ENCODE peak calls at places on chromosomes 7 and 10, in eight cellular contexts. Q is ACHN; V is amygdala; N is globus pallidus; B is AG20443; J is stimulated activated naive CD4-positive, alpha-beta T cell; E is EL; W is CD8-positive, alpha-beta T cell. A is an unnamed sample.

GRCh38 chr7:77570330-77571011 is 33.4 kb downstream of the PTPN12 start:
- DNase-seq in Q (peak), V (no peak), N (peak), B (peak), J (no peak), E (peak), W (no peak), A (no peak)

GRCh38 chr10:79424221-79425073 is 21.0 kb downstream of the ZCCHC24 start:
- DNase-seq in Q (no peak), V (no peak), N (no peak), B (no peak), J (no peak), E (no peak), W (no peak), A (no peak)

GRCh38 chr10:34746094-34746493 is 69.0 kb downstream of the PARD3 start:
- DNase-seq in Q (no peak), V (no peak), N (no peak), B (no peak), J (no peak), E (no peak), W (no peak), A (no peak)

GRCh38 chr10:51368943-51369342 is 294.7 kb downstream of the PRKG1 start:
- DNase-seq in Q (peak), V (no peak), N (no peak), B (no peak), J (no peak), E (no peak), W (no peak), A (no peak)

GRCh38 chr7:35035511-35035921 is 1.8 kb downstream of the DPY19L1 start:
- DNase-seq in Q (peak), V (no peak), N (no peak), B (no peak), J (no peak), E (peak), W (no peak), A (no peak)

GRCh38 chr7:143512488-143513340 is 35.0 kb downstream of the TAS2R41 start:
- DNase-seq in Q (no peak), V (no peak), N (no peak), B (peak), J (no peak), E (peak), W (no peak), A (no peak)

GRCh38 chr7:150406565-150407421 is 27.7 kb downstream of the ZNF775 start:
- DNase-seq in Q (peak), V (no peak), N (no peak), B (no peak), J (peak), E (no peak), W (no peak), A (no peak)

GRCh38 chr10:61855771-61856170 is 45.7 kb upstream of the ARID5B start:
- DNase-seq in Q (no peak), V (no peak), N (no peak), B (no peak), J (no peak), E (no peak), W (no peak), A (no peak)

GRCh38 chr7:51592822-51593221 is 276.2 kb upstream of the COBL start:
- DNase-seq in Q (no peak), V (no peak), N (no peak), B (no peak), J (no peak), E (no peak), W (no peak), A (no peak)

GRCh38 chr7:71687831-71688599 is 556.1 kb downstream of the GALNT17 start:
- DNase-seq in Q (no peak), V (no peak), N (no peak), B (no peak), J (no peak), E (no peak), W (no peak), A (no peak)

GRCh38 chr10:116910924-116911323 is 61.6 kb downstream of the ENO4 start:
- DNase-seq in Q (no peak), V (no peak), N (no peak), B (no peak), J (no peak), E (no peak), W (no peak), A (no peak)

GRCh38 chr7:99255463-99255862 is 17.2 kb upstream of the MYH16 start:
- DNase-seq in Q (no peak), V (no peak), N (no peak), B (no peak), J (no peak), E (no peak), W (no peak), A (no peak)

GRCh38 chr7:5634107-5634950 is 147.1 kb downstream of the RNF216 start:
- DNase-seq in Q (no peak), V (no peak), N (peak), B (peak), J (no peak), E (peak), W (no peak), A (no peak)

GRCh38 chr10:103145860-103146466 is 47.1 kb downstream of the NT5C2 start:
- DNase-seq in Q (peak), V (no peak), N (no peak), B (peak), J (no peak), E (peak), W (no peak), A (no peak)

GRCh38 chr10:28975891-28976471 is 298.7 kb downstream of the BAMBI start:
- DNase-seq in Q (no peak), V (no peak), N (peak), B (no peak), J (no peak), E (no peak), W (no peak), A (no peak)

GRCh38 chr10:13953371-13953770 is 366.6 kb downstream of the PRPF18 start:
- DNase-seq in Q (no peak), V (no peak), N (no peak), B (no peak), J (no peak), E (peak), W (no peak), A (no peak)

GRCh38 chr10:117004627-117005453 is at the start of gene SHTN1:
- DNase-seq in Q (peak), V (peak), N (peak), B (peak), J (peak), E (peak), W (no peak), A (peak)

GRCh38 chr7:2003451-2003930 is 229.3 kb downstream of the MAD1L1 start:
- DNase-seq in Q (no peak), V (no peak), N (no peak), B (no peak), J (no peak), E (no peak), W (no peak), A (no peak)

GRCh38 chr10:12500406-12501303 is 151.3 kb downstream of the CAMK1D start:
- DNase-seq in Q (no peak), V (no peak), N (no peak), B (no peak), J (no peak), E (no peak), W (no peak), A (no peak)

GRCh38 chr7:74164985-74165456 is 9.1 kb upstream of the EIF4H start:
- DNase-seq in Q (peak), V (no peak), N (no peak), B (peak), J (no peak), E (peak), W (no peak), A (no peak)

GRCh38 chr7:83517026-83517700 is 131.8 kb downstream of the SEMA3E start:
- DNase-seq in Q (peak), V (no peak), N (no peak), B (no peak), J (no peak), E (no peak), W (no peak), A (no peak)